ENCODE peak calls at places on chromosomes 16 and 17, in eight cellular contexts. H is ascending aorta, T is PC-9, V is lower lobe of right lung, Q is astrocyte of the spinal cord, A is psoas muscle, Y is dorsolateral prefrontal cortex, B is cardiac fibroblast. P is an unnamed sample.

GRCh38 chr17:17779015-17779611 is 57.7 kb downstream of the SREBF1 start:
- DNase-seq in H (no peak), T (no peak), V (no peak), Q (no peak), A (peak), Y (no peak), B (no peak), P (no peak)

GRCh38 chr16:31138621-31139578 is 3.4 kb upstream of the PRSS8 start:
- DNase-seq in H (peak), T (peak), V (peak), Q (peak), A (peak), Y (no peak), B (peak), P (no peak)

GRCh38 chr16:55467898-55468297 is 11.1 kb upstream of the MMP2 start:
- DNase-seq in H (no peak), T (no peak), V (no peak), Q (no peak), A (no peak), Y (no peak), B (no peak), P (no peak)

GRCh38 chr16:58195344-58195743 is 2.6 kb downstream of the CSNK2A2 start:
- DNase-seq in H (no peak), T (no peak), V (no peak), Q (no peak), A (no peak), Y (no peak), B (no peak), P (no peak)

GRCh38 chr17:68455756-68456528 is 1.4 kb downstream of the WIPI1 start:
- DNase-seq in H (no peak), T (peak), V (no peak), Q (no peak), A (no peak), Y (no peak), B (peak), P (peak)

GRCh38 chr17:34347063-34347462 is 9.2 kb upstream of the CCL13 start:
- DNase-seq in H (no peak), T (no peak), V (no peak), Q (no peak), A (no peak), Y (no peak), B (no peak), P (no peak)

GRCh38 chr16:84323626-84324025 is 28.9 kb downstream of the WFDC1 start:
- DNase-seq in H (no peak), T (peak), V (no peak), Q (no peak), A (no peak), Y (no peak), B (peak), P (no peak)

GRCh38 chr16:10612649-10613179 is 32.3 kb upstream of the EMP2 start:
- DNase-seq in H (no peak), T (no peak), V (no peak), Q (no peak), A (no peak), Y (no peak), B (no peak), P (no peak)

GRCh38 chr16:20711277-20711911 is 13.9 kb upstream of the ACSM1 start:
- DNase-seq in H (no peak), T (no peak), V (no peak), Q (no peak), A (no peak), Y (no peak), B (no peak), P (no peak)

GRCh38 chr17:36947922-36948716 is 635 bp upstream of the AATF start:
- DNase-seq in H (no peak), T (no peak), V (no peak), Q (no peak), A (no peak), Y (no peak), B (no peak), P (no peak)

GRCh38 chr16:88764913-88765349 is 20.1 kb downstream of the PIEZO1 start:
- DNase-seq in H (no peak), T (peak), V (peak), Q (no peak), A (no peak), Y (no peak), B (peak), P (no peak)

GRCh38 chr17:77332034-77332971 is 191.5 kb downstream of the SEC14L1 start:
- DNase-seq in H (no peak), T (peak), V (peak), Q (peak), A (no peak), Y (no peak), B (peak), P (no peak)

GRCh38 chr16:10791048-10791447 is 27.5 kb downstream of the TVP23A start:
- DNase-seq in H (no peak), T (no peak), V (no peak), Q (no peak), A (no peak), Y (no peak), B (no peak), P (no peak)

GRCh38 chr17:36001109-36001735 is at the start of gene CCL15:
- DNase-seq in H (no peak), T (no peak), V (no peak), Q (no peak), A (no peak), Y (no peak), B (no peak), P (no peak)

GRCh38 chr17:17538417-17539391 is 42.5 kb upstream of the RASD1 start:
- DNase-seq in H (no peak), T (peak), V (no peak), Q (peak), A (peak), Y (no peak), B (no peak), P (peak)

GRCh38 chr17:79046501-79047280 is 22.7 kb downstream of the C1QTNF1 start:
- DNase-seq in H (no peak), T (no peak), V (no peak), Q (no peak), A (peak), Y (no peak), B (no peak), P (no peak)

GRCh38 chr17:43966276-43966675 is 12.5 kb upstream of the PYY start:
- DNase-seq in H (no peak), T (peak), V (no peak), Q (no peak), A (no peak), Y (no peak), B (no peak), P (no peak)

GRCh38 chr16:75679366-75679765 is 2.6 kb upstream of the CPHXL2 start:
- DNase-seq in H (no peak), T (no peak), V (no peak), Q (no peak), A (no peak), Y (no peak), B (peak), P (no peak)

GRCh38 chr16:75462804-75463203 is 1.7 kb downstream of the TMEM170A start:
- DNase-seq in H (no peak), T (no peak), V (no peak), Q (no peak), A (no peak), Y (no peak), B (no peak), P (no peak)

GRCh38 chr16:57361384-57361783 is 2.8 kb downstream of the CCL22 start:
- DNase-seq in H (no peak), T (peak), V (no peak), Q (no peak), A (no peak), Y (no peak), B (no peak), P (peak)

GRCh38 chr16:79042886-79043285 is 557.7 kb downstream of the MAF start:
- DNase-seq in H (no peak), T (no peak), V (no peak), Q (no peak), A (no peak), Y (no peak), B (no peak), P (no peak)

GRCh38 chr17:66906321-66907278 is 57.9 kb upstream of the CACNG4 start:
- DNase-seq in H (peak), T (peak), V (peak), Q (peak), A (peak), Y (peak), B (peak), P (peak)

GRCh38 chr17:2192367-2193028 is 111.1 kb downstream of the SMG6 start:
- DNase-seq in H (no peak), T (peak), V (no peak), Q (peak), A (no peak), Y (no peak), B (peak), P (no peak)

GRCh38 chr17:3603119-3603869 is 5.9 kb downstream of the TRPV1 start:
- DNase-seq in H (no peak), T (peak), V (no peak), Q (peak), A (no peak), Y (no peak), B (peak), P (no peak)

GRCh38 chr16:85391769-85392583 is 221.1 kb upstream of the GSE1 start:
- DNase-seq in H (peak), T (no peak), V (peak), Q (no peak), A (peak), Y (no peak), B (no peak), P (no peak)

GRCh38 chr17:51598824-51599223 is 338.5 kb downstream of the UTP18 start:
- DNase-seq in H (no peak), T (no peak), V (no peak), Q (no peak), A (no peak), Y (no peak), B (no peak), P (no peak)

GRCh38 chr16:30644334-30644830 is 6.4 kb upstream of the PRR14 start:
- DNase-seq in H (no peak), T (no peak), V (no peak), Q (no peak), A (no peak), Y (no peak), B (no peak), P (no peak)

GRCh38 chr17:59423137-59423703 is 91.8 kb downstream of the YPEL2 start:
- DNase-seq in H (no peak), T (peak), V (no peak), Q (peak), A (peak), Y (peak), B (peak), P (no peak)

GRCh38 chr16:85935957-85936760 is 37.2 kb downstream of the IRF8 start:
- DNase-seq in H (no peak), T (no peak), V (no peak), Q (no peak), A (peak), Y (no peak), B (no peak), P (no peak)

GRCh38 chr17:76872221-76872873 is 4.1 kb downstream of the MGAT5B start:
- DNase-seq in H (no peak), T (peak), V (no peak), Q (peak), A (no peak), Y (peak), B (peak), P (no peak)

GRCh38 chr17:4631431-4631830 is 10.0 kb downstream of the ALOX15 start:
- DNase-seq in H (no peak), T (no peak), V (no peak), Q (no peak), A (no peak), Y (no peak), B (no peak), P (no peak)

GRCh38 chr16:73122604-73123386 is 74.9 kb upstream of the ZFHX3 start:
- DNase-seq in H (no peak), T (no peak), V (peak), Q (peak), A (no peak), Y (peak), B (peak), P (no peak)

GRCh38 chr16:59881366-59881765 is 1147.2 kb upstream of the GOT2 start:
- DNase-seq in H (no peak), T (no peak), V (no peak), Q (no peak), A (no peak), Y (no peak), B (no peak), P (no peak)

GRCh38 chr17:61235821-61236197 is 163.8 kb upstream of the TBX2 start:
- DNase-seq in H (no peak), T (no peak), V (no peak), Q (peak), A (no peak), Y (peak), B (peak), P (peak)

GRCh38 chr17:75778861-75779249 is 5.8 kb upstream of the UNK start:
- DNase-seq in H (no peak), T (no peak), V (peak), Q (no peak), A (no peak), Y (no peak), B (no peak), P (no peak)

GRCh38 chr16:66580605-66581209 is 1.4 kb downstream of the CMTM2 start:
- DNase-seq in H (no peak), T (peak), V (no peak), Q (peak), A (no peak), Y (no peak), B (peak), P (peak)

GRCh38 chr16:10629592-10629963 is 49.2 kb upstream of the EMP2 start:
- DNase-seq in H (no peak), T (no peak), V (no peak), Q (no peak), A (no peak), Y (no peak), B (no peak), P (no peak)

GRCh38 chr16:88681709-88682451 is 4.4 kb downstream of the SNAI3 start:
- DNase-seq in H (no peak), T (no peak), V (peak), Q (no peak), A (peak), Y (peak), B (no peak), P (no peak)

GRCh38 chr16:878071-878784 is 77.7 kb upstream of the GNG13 start:
- DNase-seq in H (no peak), T (no peak), V (peak), Q (no peak), A (peak), Y (no peak), B (no peak), P (no peak)
- TF ChIP-seq CTCF in H (no peak), T (no peak), V (no peak), Q (no peak), A (no peak), Y (no peak), B (no peak), P (peak)

GRCh38 chr17:73338566-73339247 is 26.9 kb upstream of the CDC42EP4 start:
- DNase-seq in H (no peak), T (no peak), V (no peak), Q (no peak), A (no peak), Y (no peak), B (no peak), P (no peak)

GRCh38 chr17:73340093-73340596 is 28.3 kb upstream of the CDC42EP4 start:
- DNase-seq in H (no peak), T (peak), V (peak), Q (peak), A (no peak), Y (no peak), B (peak), P (no peak)

GRCh38 chr17:73335591-73336503 is 24.0 kb upstream of the CDC42EP4 start:
- DNase-seq in H (no peak), T (no peak), V (no peak), Q (no peak), A (no peak), Y (no peak), B (no peak), P (no peak)

GRCh38 chr17:73336613-73337400 is 25.0 kb upstream of the CDC42EP4 start:
- DNase-seq in H (no peak), T (no peak), V (no peak), Q (no peak), A (no peak), Y (no peak), B (no peak), P (no peak)

DNA sequence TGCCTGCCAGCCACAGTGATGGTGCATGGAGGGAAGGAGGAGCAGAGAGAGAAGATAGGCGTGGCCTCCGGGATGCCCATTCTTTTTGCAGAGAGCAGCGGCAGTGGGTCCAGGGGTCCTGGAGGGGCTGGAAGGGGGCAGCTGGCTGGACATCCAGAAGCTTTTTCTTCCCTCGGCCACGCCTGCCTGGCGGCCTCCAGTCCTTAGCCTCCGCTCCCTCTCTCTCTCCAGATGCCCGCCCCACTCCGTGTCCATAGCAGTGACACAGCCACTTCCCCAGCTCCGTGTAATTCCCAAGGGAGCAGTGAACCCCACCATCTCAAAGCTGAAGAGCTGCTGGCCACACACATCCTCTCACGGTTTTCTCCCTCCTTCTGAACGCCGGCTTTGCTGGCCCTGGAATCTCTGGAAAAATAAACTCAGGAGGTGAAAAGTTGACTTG is 26.3 kb upstream of the CDC42EP4 start:
- DNase-seq in H (no peak), T (no peak), V (no peak), Q (peak), A (peak), Y (no peak), B (peak), P (no peak)
- H3K4me3 ChIP-seq in H (peak), T (no peak), V (peak), Q (peak), A (no peak), Y (peak), B (no peak), P (no peak)

DNA sequence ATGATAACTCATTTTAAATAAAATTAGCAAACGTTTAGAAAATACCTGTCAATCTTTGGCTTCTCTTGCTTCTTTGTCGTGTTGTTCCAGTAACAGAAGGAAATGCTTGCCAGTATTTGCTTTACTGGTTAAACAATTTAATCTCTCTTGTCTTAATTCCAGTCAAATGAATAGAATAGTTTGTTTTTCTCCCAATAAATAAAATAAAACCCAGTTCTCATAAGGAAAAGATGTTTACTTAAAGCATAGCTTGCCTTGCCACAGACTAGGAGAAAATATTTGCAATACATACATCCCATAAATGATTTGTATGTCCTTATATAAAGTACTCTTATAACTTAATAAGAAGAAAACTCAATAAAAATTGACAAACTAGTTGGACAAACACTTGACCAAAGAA is 43.9 kb upstream of the TEKT3 start:
- DNase-seq in H (no peak), T (no peak), V (no peak), Q (no peak), A (no peak), Y (no peak), B (no peak), P (peak)
- TF ChIP-seq CTCF in H (no peak), T (no peak), V (no peak), Q (no peak), A (no peak), Y (no peak), B (no peak), P (no peak)

DNA sequence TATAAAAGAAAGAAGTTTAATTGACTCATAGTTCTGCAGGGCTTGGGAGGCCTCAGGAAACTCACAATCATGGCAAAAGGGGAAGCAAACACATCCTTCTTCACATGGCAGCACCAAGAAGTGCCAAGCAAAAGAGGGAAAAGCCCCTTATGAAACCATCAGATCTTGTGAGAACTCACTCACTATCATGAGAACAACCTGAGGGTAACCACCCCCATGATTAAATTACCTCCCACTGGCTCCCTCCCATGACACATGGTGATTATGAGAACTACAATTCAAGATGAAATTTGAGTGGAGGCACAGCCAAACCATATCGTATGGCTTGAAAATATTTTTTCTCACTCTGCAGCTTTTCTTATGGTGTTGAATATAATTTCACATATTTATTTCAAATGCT is 151.7 kb downstream of the ANKFN1 start:
- DNase-seq in H (no peak), T (no peak), V (no peak), Q (no peak), A (no peak), Y (no peak), B (no peak), P (no peak)
- H3K4me3 ChIP-seq in H (no peak), T (no peak), V (no peak), Q (no peak), A (no peak), Y (no peak), B (no peak), P (no peak)

GRCh38 chr17:33218657-33219298 is 74.3 kb downstream of the ASIC2 start:
- DNase-seq in H (no peak), T (no peak), V (no peak), Q (peak), A (no peak), Y (no peak), B (no peak), P (no peak)
- TF ChIP-seq CTCF in H (no peak), T (no peak), V (no peak), Q (no peak), A (no peak), Y (no peak), B (no peak), P (no peak)

GRCh38 chr17:45277992-45278391 is 16.1 kb upstream of the SPATA32 start:
- DNase-seq in H (no peak), T (no peak), V (no peak), Q (peak), A (peak), Y (no peak), B (peak), P (no peak)

GRCh38 chr17:45273551-45273957 is 11.7 kb upstream of the SPATA32 start:
- DNase-seq in H (no peak), T (no peak), V (no peak), Q (no peak), A (peak), Y (no peak), B (no peak), P (no peak)

GRCh38 chr17:45277216-45277849 is 15.4 kb upstream of the SPATA32 start:
- DNase-seq in H (peak), T (peak), V (peak), Q (peak), A (peak), Y (peak), B (peak), P (peak)

GRCh38 chr17:45274033-45274432 is 12.1 kb upstream of the SPATA32 start:
- DNase-seq in H (no peak), T (no peak), V (no peak), Q (no peak), A (peak), Y (no peak), B (no peak), P (no peak)

DNA sequence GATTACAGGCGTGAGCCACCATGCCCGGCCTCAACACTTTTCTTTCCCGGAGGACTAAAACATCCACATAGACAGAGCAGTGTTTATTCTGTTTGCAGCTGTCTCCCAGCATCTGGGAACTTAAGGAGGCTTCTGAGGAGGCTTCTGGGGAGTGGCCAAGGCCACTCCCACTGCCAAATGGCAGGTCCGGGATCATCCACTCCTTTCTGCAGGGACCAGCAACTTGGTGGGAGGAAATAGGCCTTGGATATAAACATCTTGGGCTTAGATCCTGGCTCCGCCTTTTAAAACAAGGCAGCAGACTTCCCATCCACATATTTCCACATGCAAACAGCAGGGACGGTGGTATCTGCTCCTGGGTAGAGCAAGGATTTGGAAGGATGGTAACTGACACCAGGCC is 14.1 kb upstream of the SPATA32 start:
- DNase-seq in H (no peak), T (no peak), V (no peak), Q (peak), A (peak), Y (no peak), B (no peak), P (no peak)
- H3K4me3 ChIP-seq in H (no peak), T (no peak), V (no peak), Q (no peak), A (no peak), Y (no peak), B (no peak), P (no peak)

GRCh38 chr17:73189417-73190099 is 3.3 kb upstream of the COG1 start:
- DNase-seq in H (no peak), T (peak), V (no peak), Q (peak), A (no peak), Y (peak), B (peak), P (peak)
- TF ChIP-seq CTCF in H (no peak), T (peak), V (peak), Q (peak), A (peak), Y (peak), B (peak), P (peak)

P was measured in LNCaP clone FGC.